ENCODE peak calls at places on chromosomes 4 and X, in five cellular contexts. One of them, this sample, is unnamed.

GRCh38 chr4:74018116-74018515 is 19.6 kb upstream of the CXCL5 start:
- DNase-seq in pons: no peak
- DNase-seq in T-helper 17 cell: no peak
- DNase-seq in HTR-8/SVneo: no peak
- DNase-seq in activated T-helper 1 cell treated with anti-CD3 and anti-CD28 coated beads, Interleukin-2, amount 50 U/mL, for 16 hours: no peak
- DNase-seq in this sample: no peak

GRCh38 chr4:140005699-140006098 is 148.3 kb downstream of the MAML3 start:
- DNase-seq in pons: no peak
- DNase-seq in T-helper 17 cell: no peak
- DNase-seq in HTR-8/SVneo: no peak
- DNase-seq in activated T-helper 1 cell treated with anti-CD3 and anti-CD28 coated beads, Interleukin-2, amount 50 U/mL, for 16 hours: no peak
- DNase-seq in this sample: no peak

GRCh38 chr4:158823461-158823873 is 54.6 kb downstream of the FNIP2 start:
- DNase-seq in pons: no peak
- DNase-seq in T-helper 17 cell: no peak
- DNase-seq in HTR-8/SVneo: no peak
- DNase-seq in activated T-helper 1 cell treated with anti-CD3 and anti-CD28 coated beads, Interleukin-2, amount 50 U/mL, for 16 hours: no peak
- DNase-seq in this sample: no peak

GRCh38 chrX:71930298-71930697 is 19.7 kb downstream of the NHSL2 start:
- DNase-seq in pons: no peak
- DNase-seq in T-helper 17 cell: no peak
- DNase-seq in HTR-8/SVneo: no peak
- DNase-seq in activated T-helper 1 cell treated with anti-CD3 and anti-CD28 coated beads, Interleukin-2, amount 50 U/mL, for 16 hours: no peak
- DNase-seq in this sample: no peak

GRCh38 chr4:86664959-86665358 is 70.8 kb downstream of the PTPN13 start:
- DNase-seq in pons: no peak
- DNase-seq in T-helper 17 cell: no peak
- DNase-seq in HTR-8/SVneo: no peak
- DNase-seq in activated T-helper 1 cell treated with anti-CD3 and anti-CD28 coated beads, Interleukin-2, amount 50 U/mL, for 16 hours: no peak
- DNase-seq in this sample: no peak

GRCh38 chrX:3230496-3230895 is 116.0 kb downstream of the MXRA5 start:
- DNase-seq in pons: no peak
- DNase-seq in T-helper 17 cell: no peak
- DNase-seq in HTR-8/SVneo: no peak
- DNase-seq in activated T-helper 1 cell treated with anti-CD3 and anti-CD28 coated beads, Interleukin-2, amount 50 U/mL, for 16 hours: no peak
- DNase-seq in this sample: no peak

GRCh38 chrX:68917799-68918198 is 89.0 kb downstream of the EFNB1 start:
- DNase-seq in pons: no peak
- DNase-seq in T-helper 17 cell: no peak
- DNase-seq in HTR-8/SVneo: no peak
- DNase-seq in activated T-helper 1 cell treated with anti-CD3 and anti-CD28 coated beads, Interleukin-2, amount 50 U/mL, for 16 hours: no peak
- DNase-seq in this sample: no peak

GRCh38 chr4:55819634-55820033 is at the start of gene EXOC1L:
- DNase-seq in pons: no peak
- DNase-seq in T-helper 17 cell: no peak
- DNase-seq in HTR-8/SVneo: no peak
- DNase-seq in activated T-helper 1 cell treated with anti-CD3 and anti-CD28 coated beads, Interleukin-2, amount 50 U/mL, for 16 hours: no peak
- DNase-seq in this sample: no peak

GRCh38 chr4:169270156-169270809 is 473 bp downstream of the SH3RF1 start:
- DNase-seq in pons: peak; percentile 38
- DNase-seq in T-helper 17 cell: no peak
- DNase-seq in HTR-8/SVneo: no peak
- DNase-seq in activated T-helper 1 cell treated with anti-CD3 and anti-CD28 coated beads, Interleukin-2, amount 50 U/mL, for 16 hours: no peak
- DNase-seq in this sample: no peak

GRCh38 chr4:108762559-108763225 is at the start of gene ETNPPL:
- DNase-seq in pons: no peak
- DNase-seq in T-helper 17 cell: no peak
- DNase-seq in HTR-8/SVneo: no peak
- DNase-seq in activated T-helper 1 cell treated with anti-CD3 and anti-CD28 coated beads, Interleukin-2, amount 50 U/mL, for 16 hours: no peak
- DNase-seq in this sample: no peak

GRCh38 chrX:68945603-68946228 is 116.9 kb downstream of the EFNB1 start:
- DNase-seq in pons: no peak
- DNase-seq in T-helper 17 cell: no peak
- DNase-seq in HTR-8/SVneo: no peak
- DNase-seq in activated T-helper 1 cell treated with anti-CD3 and anti-CD28 coated beads, Interleukin-2, amount 50 U/mL, for 16 hours: no peak
- DNase-seq in this sample: no peak